ENCODE peak calls at places on chromosomes 7 and 10, in seven cellular contexts. I is PC-9, L is lower lobe of right lung, X is mesendoderm, U is fibroblast of lung, Z is stomach, H is colonic mucosa. J is an unnamed sample.

GRCh38 chr10:87608756-87609155 is 50.9 kb upstream of the PAPSS2 start:
- DNase-seq in I (no peak), L (no peak), X (peak; percentile 48), U (no peak), Z (no peak), H (no peak), J (peak; percentile 37)

GRCh38 chr7:129225206-129225930 is 538 bp downstream of the AHCYL2 start:
- DNase-seq in I (no peak), L (peak; percentile 80), X (peak; percentile 76), U (peak; percentile 24), Z (peak; percentile 55), H (peak; percentile 65), J (peak; percentile 72)

GRCh38 chr7:39248041-39248692 is 270.5 kb downstream of the POU6F2 start:
- DNase-seq in I (no peak), L (no peak), X (peak; percentile 57), U (no peak), Z (no peak), H (no peak), J (no peak)

GRCh38 chr7:155533827-155534690 is 12.3 kb downstream of the CNPY1 start:
- DNase-seq in I (no peak), L (no peak), X (peak; percentile 78), U (peak; percentile 7), Z (no peak), H (no peak), J (peak; percentile 56)

GRCh38 chr7:45078199-45078681 is 10.5 kb downstream of the NACAD start:
- DNase-seq in I (no peak), L (no peak), X (no peak), U (no peak), Z (no peak), H (no peak), J (no peak)

GRCh38 chr7:128932862-128933821 is 4.6 kb upstream of the IRF5 start:
- DNase-seq in I (no peak), L (no peak), X (no peak), U (no peak), Z (no peak), H (no peak), J (no peak)

GRCh38 chr7:94481246-94481645 is 28.4 kb upstream of the CASD1 start:
- DNase-seq in I (no peak), L (no peak), X (no peak), U (no peak), Z (no peak), H (no peak), J (no peak)

GRCh38 chr7:134593530-134594392 is 44.9 kb downstream of the AKR1B15 start:
- DNase-seq in I (peak; percentile 97), L (peak; percentile 48), X (peak; percentile 40), U (peak; percentile 95), Z (peak; percentile 81), H (peak; percentile 51), J (peak; percentile 35)

GRCh38 chr7:155741061-155741460 is 71.2 kb downstream of the SHH start:
- DNase-seq in I (no peak), L (no peak), X (peak; percentile 73), U (no peak), Z (no peak), H (no peak), J (no peak)

GRCh38 chr7:30988346-30989005 is 24.7 kb downstream of the GHRHR start:
- DNase-seq in I (peak; percentile 81), L (peak; percentile 85), X (peak; percentile 62), U (no peak), Z (peak; percentile 30), H (peak; percentile 65), J (peak; percentile 51)

GRCh38 chr7:64541438-64542359 is 21.2 kb downstream of the ZNF680 start:
- DNase-seq in I (no peak), L (no peak), X (no peak), U (peak; percentile 66), Z (no peak), H (no peak), J (no peak)

GRCh38 chr7:57220746-57221145 is 88.5 kb upstream of the ZNF479 start:
- DNase-seq in I (no peak), L (peak; percentile 20), X (no peak), U (no peak), Z (no peak), H (no peak), J (no peak)

GRCh38 chr10:80500572-80501380 is 36.9 kb upstream of the SH2D4B start:
- DNase-seq in I (peak; percentile 63), L (no peak), X (peak; percentile 53), U (no peak), Z (peak; percentile 25), H (no peak), J (no peak)

GRCh38 chr10:75400769-75401568 is 595 bp downstream of the ZNF503 start:
- DNase-seq in I (peak; percentile 32), L (peak; percentile 78), X (peak; percentile 54), U (peak; percentile 75), Z (peak; percentile 58), H (peak; percentile 61), J (peak; percentile 86)

GRCh38 chr7:80804581-80804980 is 114.3 kb downstream of the SEMA3C start:
- DNase-seq in I (no peak), L (no peak), X (no peak), U (no peak), Z (no peak), H (no peak), J (no peak)

GRCh38 chr10:11293332-11293731 is 275.7 kb downstream of the CELF2 start:
- DNase-seq in I (no peak), L (no peak), X (no peak), U (no peak), Z (no peak), H (no peak), J (no peak)
- H3K36me3 ChIP-seq in I (no peaks in the 10 kb centered on the region), L (peaks cover 100% of the 10 kb centered on the region), X (no peaks in the 10 kb centered on the region), U (no peaks in the 10 kb centered on the region), Z (peaks cover 10% of the 10 kb centered on the region), H (peaks cover 3% of the 10 kb centered on the region), J (no peaks in the 10 kb centered on the region)

GRCh38 chr10:33142290-33142689 is 184.3 kb upstream of the ITGB1 start:
- DNase-seq in I (no peak), L (no peak), X (no peak), U (no peak), Z (no peak), H (no peak), J (no peak)
- H3K27ac ChIP-seq in I (no peak overlapping the region), L (no peak overlapping the region), X (no peak overlapping the region), U (peak overlapping the region; percentile 18), Z (no peak overlapping the region), H (no peak overlapping the region), J (peak overlapping the region; percentile 13)

GRCh38 chr7:157220916-157221569 is 82.3 kb downstream of the UBE3C start:
- DNase-seq in I (no peak), L (no peak), X (no peak), U (no peak), Z (no peak), H (no peak), J (no peak)
- H3K36me3 ChIP-seq in I (peaks cover 22% of the 10 kb centered on the region), L (peaks cover 91% of the 10 kb centered on the region), X (peaks cover 9% of the 10 kb centered on the region), U (peaks cover 4% of the 10 kb centered on the region), Z (peaks cover 41% of the 10 kb centered on the region), H (no peaks in the 10 kb centered on the region), J (no peaks in the 10 kb centered on the region)

GRCh38 chr10:18216482-18216881 is 76.3 kb downstream of the CACNB2 start:
- DNase-seq in I (no peak), L (no peak), X (no peak), U (peak; percentile 73), Z (no peak), H (no peak), J (peak; percentile 43)

GRCh38 chr10:18219096-18219495 is 78.9 kb downstream of the CACNB2 start:
- DNase-seq in I (no peak), L (no peak), X (no peak), U (no peak), Z (no peak), H (no peak), J (no peak)

GRCh38 chr10:18221123-18221522 is 80.9 kb downstream of the CACNB2 start:
- DNase-seq in I (no peak), L (no peak), X (no peak), U (no peak), Z (no peak), H (no peak), J (no peak)

GRCh38 chr10:18214692-18215563 is 74.7 kb downstream of the CACNB2 start:
- DNase-seq in I (no peak), L (no peak), X (peak; percentile 60), U (peak; percentile 84), Z (no peak), H (peak; percentile 60), J (peak; percentile 70)

GRCh38 chr10:18217577-18217976 is 77.4 kb downstream of the CACNB2 start:
- DNase-seq in I (no peak), L (no peak), X (no peak), U (no peak), Z (no peak), H (no peak), J (no peak)
- H3K27ac ChIP-seq in I (no peak overlapping the region), L (no peak overlapping the region), X (no peak overlapping the region), U (no peak overlapping the region), Z (no peak overlapping the region), H (no peak overlapping the region), J (no peak overlapping the region)

DNA sequence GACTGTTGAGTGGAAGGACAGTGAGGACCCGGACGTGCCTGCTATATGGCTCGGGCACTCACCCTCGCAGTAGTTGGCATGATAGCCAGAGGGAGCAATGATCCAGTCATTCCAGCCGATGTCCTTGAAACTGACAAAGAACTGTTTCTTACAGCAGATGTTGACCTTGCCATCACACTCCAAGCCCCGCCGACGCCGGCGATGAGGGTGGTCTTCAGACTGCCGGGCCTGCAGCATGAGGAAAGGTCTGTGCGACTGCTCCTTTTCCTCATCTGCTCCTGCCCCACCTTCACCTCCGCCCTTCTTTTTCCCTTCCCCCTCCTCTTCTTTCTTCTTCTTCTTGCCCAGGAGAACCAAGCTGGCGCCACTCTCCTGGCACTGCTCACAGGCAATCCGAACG is 13.1 kb downstream of the INHBA start:
- DNase-seq in I (no peak), L (no peak), X (no peak), U (no peak), Z (no peak), H (no peak), J (no peak)
- H3K36me3 ChIP-seq in I (peaks cover 12% of the 10 kb centered on the region), L (no peaks in the 10 kb centered on the region), X (no peaks in the 10 kb centered on the region), U (peaks cover 25% of the 10 kb centered on the region), Z (no peaks in the 10 kb centered on the region), H (no peaks in the 10 kb centered on the region), J (no peaks in the 10 kb centered on the region)

DNA sequence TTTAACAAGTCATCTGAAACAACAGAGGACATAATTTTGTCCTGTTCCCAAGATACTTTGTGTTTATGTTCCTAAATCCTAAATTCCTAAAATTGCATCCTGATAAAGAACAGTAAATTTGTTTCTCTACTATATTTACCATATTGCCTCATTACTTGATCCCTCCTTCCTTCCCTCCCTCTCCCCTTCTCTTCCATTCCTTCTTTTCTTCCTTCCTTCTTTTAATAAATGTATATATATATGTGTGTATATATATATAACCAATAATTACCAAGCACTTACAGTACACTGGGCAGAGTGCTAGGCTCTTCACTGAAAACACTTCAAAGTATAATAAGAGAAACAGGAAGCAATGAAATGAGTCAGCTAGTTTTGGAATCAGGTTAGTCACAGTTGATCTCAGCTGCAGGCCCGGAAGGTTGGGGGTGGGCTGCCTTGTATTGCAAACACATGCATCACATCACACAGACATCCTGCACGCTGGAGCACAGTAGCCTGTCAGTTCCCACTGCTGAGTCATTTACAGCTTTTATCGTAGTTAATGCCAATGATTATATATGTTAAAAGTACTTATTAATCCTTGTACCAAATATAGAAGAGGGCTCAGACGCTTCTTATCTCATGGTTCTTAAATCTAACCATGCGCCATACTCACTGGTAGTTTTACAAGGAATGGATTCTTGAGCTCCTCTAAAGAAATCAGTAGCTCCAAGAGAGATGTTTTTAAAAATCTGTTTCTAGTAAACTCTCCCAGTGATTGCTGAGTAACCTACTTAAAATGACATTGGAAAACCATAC is 551.7 kb downstream of the GRM8 start:
- DNase-seq in I (peak; percentile 90), L (peak; percentile 42), X (peak; percentile 93), U (peak; percentile 89), Z (no peak), H (no peak), J (peak; percentile 63)
- H3K27ac ChIP-seq in I (peak overlapping the region; percentile 93), L (no peak overlapping the region), X (no peak overlapping the region), U (peak overlapping the region; percentile 46), Z (no peak overlapping the region), H (no peak overlapping the region), J (no peak overlapping the region)